ENCODE peak calls at places on chromosomes 5 and 9, in nine cellular contexts. R is SK-N-SH, H is adrenal gland, S is GM23248, B is body of pancreas, Z is A673, X is lung, M is esophagus muscularis mucosa, U is tibial nerve. E is an unnamed sample. For H3K27me3, the result is how much of the 10 kb centered on the place peaks cover.

GRCh38 chr5:61304611-61305369 is 27.3 kb upstream of the ZSWIM6 start:
- DNase-seq in R (no peak), H (no peak), S (peak), B (no peak), Z (no peak), X (peak), M (no peak), U (no peak), E (no peak)

GRCh38 chr5:135008981-135009735 is 24.9 kb downstream of the PITX1 start:
- DNase-seq in R (peak), H (no peak), S (no peak), B (no peak), Z (no peak), X (no peak), M (peak), U (no peak), E (no peak)

GRCh38 chr5:38673671-38674071 is 117.2 kb upstream of the LIFR start:
- DNase-seq in R (no peak), H (no peak), S (peak), B (no peak), Z (peak), X (no peak), M (no peak), U (no peak), E (no peak)

GRCh38 chr5:120463991-120464626 is at the start of gene PRR16:
- DNase-seq in R (peak), H (peak), S (peak), B (peak), Z (peak), X (no peak), M (no peak), U (no peak), E (peak)

GRCh38 chr5:180139731-180140626 is 68.4 kb upstream of the RNF130 start:
- DNase-seq in R (peak), H (no peak), S (no peak), B (no peak), Z (no peak), X (peak), M (peak), U (no peak), E (no peak)

GRCh38 chr9:134390537-134390936 is 64.3 kb downstream of the RXRA start:
- DNase-seq in R (no peak), H (no peak), S (no peak), B (no peak), Z (no peak), X (no peak), M (no peak), U (no peak), E (no peak)

GRCh38 chr9:78261403-78262001 is 25.6 kb downstream of the CEP78 start:
- DNase-seq in R (peak), H (no peak), S (peak), B (no peak), Z (peak), X (no peak), M (no peak), U (no peak), E (no peak)

GRCh38 chr9:35645736-35646582 is 4.8 kb downstream of the SIT1 start:
- DNase-seq in R (no peak), H (no peak), S (peak), B (peak), Z (no peak), X (no peak), M (no peak), U (peak), E (peak)

GRCh38 chr9:133850161-133850560 is 112.0 kb upstream of the SARDH start:
- DNase-seq in R (no peak), H (no peak), S (no peak), B (no peak), Z (no peak), X (no peak), M (no peak), U (no peak), E (no peak)

GRCh38 chr9:98997580-98997979 is 53.9 kb downstream of the COL15A1 start:
- DNase-seq in R (no peak), H (no peak), S (peak), B (no peak), Z (no peak), X (no peak), M (no peak), U (no peak), E (peak)

GRCh38 chr9:112531666-112532282 is 45.1 kb downstream of the KIAA1958 start:
- DNase-seq in R (no peak), H (no peak), S (peak), B (no peak), Z (no peak), X (no peak), M (no peak), U (no peak), E (no peak)

GRCh38 chr9:37800631-37801286 is at the start of gene DCAF10:
- DNase-seq in R (peak), H (peak), S (peak), B (peak), Z (peak), X (peak), M (peak), U (peak), E (peak)

GRCh38 chr5:149153751-149154610 is 12.7 kb downstream of the ABLIM3 start:
- DNase-seq in R (no peak), H (peak), S (peak), B (peak), Z (no peak), X (peak), M (no peak), U (no peak), E (no peak)

GRCh38 chr5:32842798-32843531 is 131.8 kb downstream of the NPR3 start:
- DNase-seq in R (no peak), H (no peak), S (no peak), B (no peak), Z (no peak), X (no peak), M (no peak), U (no peak), E (no peak)

GRCh38 chr5:989961-990530 is 18.6 kb upstream of the NKD2 start:
- DNase-seq in R (peak), H (peak), S (no peak), B (no peak), Z (no peak), X (peak), M (no peak), U (peak), E (no peak)

GRCh38 chr5:76358-77169 is 15.4 kb upstream of the PLEKHG4B start:
- DNase-seq in R (no peak), H (no peak), S (no peak), B (no peak), Z (no peak), X (no peak), M (peak), U (no peak), E (no peak)

GRCh38 chr9:5793812-5794211 is 39.1 kb downstream of the ERMP1 start:
- DNase-seq in R (no peak), H (no peak), S (no peak), B (no peak), Z (no peak), X (no peak), M (no peak), U (no peak), E (no peak)

GRCh38 chr9:83707518-83707767 is 315 bp downstream of the UBQLN1 start:
- DNase-seq in R (no peak), H (peak), S (peak), B (no peak), Z (no peak), X (no peak), M (peak), U (peak), E (peak)

GRCh38 chr5:4879693-4880303 is 260.3 kb upstream of the ADAMTS16 start:
- DNase-seq in R (peak), H (peak), S (peak), B (peak), Z (peak), X (peak), M (peak), U (peak), E (peak)

GRCh38 chr5:111537153-111538024 is 25.1 kb upstream of the STARD4 start:
- DNase-seq in R (no peak), H (no peak), S (no peak), B (no peak), Z (no peak), X (no peak), M (no peak), U (no peak), E (no peak)

GRCh38 chr5:142506756-142507155 is 179.1 kb downstream of the FGF1 start:
- DNase-seq in R (no peak), H (no peak), S (peak), B (no peak), Z (no peak), X (no peak), M (no peak), U (no peak), E (no peak)

GRCh38 chr5:103120607-103121200 is 603 bp downstream of the PPIP5K2 start:
- DNase-seq in R (peak), H (peak), S (peak), B (no peak), Z (peak), X (peak), M (no peak), U (no peak), E (peak)

GRCh38 chr5:132204736-132205135 is 22.9 kb downstream of the P4HA2 start:
- DNase-seq in R (no peak), H (no peak), S (no peak), B (no peak), Z (no peak), X (no peak), M (no peak), U (no peak), E (no peak)

GRCh38 chr9:10015755-10016154 is 597.0 kb downstream of the PTPRD start:
- DNase-seq in R (no peak), H (no peak), S (no peak), B (no peak), Z (no peak), X (no peak), M (no peak), U (no peak), E (no peak)

GRCh38 chr9:82987370-82987769 is 75.6 kb downstream of the RASEF start:
- DNase-seq in R (no peak), H (no peak), S (no peak), B (no peak), Z (no peak), X (no peak), M (no peak), U (no peak), E (no peak)

GRCh38 chr9:96031366-96031824 is 155.9 kb downstream of the ERCC6L2 start:
- DNase-seq in R (peak), H (no peak), S (no peak), B (peak), Z (peak), X (peak), M (no peak), U (peak), E (peak)

GRCh38 chr9:21904371-21904770 is 89.8 kb downstream of the CDKN2A start:
- DNase-seq in R (no peak), H (no peak), S (peak), B (no peak), Z (no peak), X (no peak), M (no peak), U (no peak), E (no peak)

GRCh38 chr9:120593250-120593954 is 13.4 kb upstream of the CDK5RAP2 start:
- DNase-seq in R (no peak), H (no peak), S (no peak), B (no peak), Z (no peak), X (no peak), M (no peak), U (no peak), E (no peak)

GRCh38 chr9:104868687-104869404 is 59.1 kb downstream of the ABCA1 start:
- DNase-seq in R (peak), H (peak), S (peak), B (peak), Z (peak), X (peak), M (no peak), U (peak), E (peak)

GRCh38 chr5:83471405-83472212 is at the start of gene VCAN:
- DNase-seq in R (peak), H (peak), S (peak), B (peak), Z (peak), X (peak), M (peak), U (peak), E (peak)

GRCh38 chr5:33049845-33050244 is 338.7 kb downstream of the NPR3 start:
- DNase-seq in R (peak), H (peak), S (peak), B (no peak), Z (no peak), X (no peak), M (no peak), U (no peak), E (peak)

GRCh38 chr5:9564752-9565151 is 18.9 kb upstream of the SEMA5A start:
- DNase-seq in R (no peak), H (no peak), S (no peak), B (no peak), Z (no peak), X (no peak), M (no peak), U (no peak), E (no peak)

GRCh38 chr5:14266686-14267085 is 123.5 kb downstream of the TRIO start:
- DNase-seq in R (no peak), H (no peak), S (peak), B (no peak), Z (peak), X (no peak), M (no peak), U (no peak), E (no peak)

GRCh38 chr9:85408494-85408893 is 333.3 kb downstream of the AGTPBP1 start:
- DNase-seq in R (no peak), H (no peak), S (no peak), B (no peak), Z (no peak), X (no peak), M (no peak), U (no peak), E (no peak)

GRCh38 chr9:81405199-81405598 is 284.1 kb downstream of the TLE1 start:
- DNase-seq in R (no peak), H (no peak), S (no peak), B (no peak), Z (no peak), X (no peak), M (no peak), U (no peak), E (no peak)

GRCh38 chr5:108650997-108651396 is 96.7 kb upstream of the FER start:
- DNase-seq in R (no peak), H (no peak), S (peak), B (no peak), Z (no peak), X (no peak), M (no peak), U (no peak), E (no peak)

GRCh38 chr5:73306741-73307275 is 133.8 kb downstream of the TMEM174 start:
- DNase-seq in R (no peak), H (no peak), S (peak), B (no peak), Z (no peak), X (no peak), M (no peak), U (no peak), E (no peak)
- H3K27me3 ChIP-seq in R (under half), H (under half), S (under half), B (under half), Z (under half), X (under half), M (under half), U (under half), E (under half)

DNA sequence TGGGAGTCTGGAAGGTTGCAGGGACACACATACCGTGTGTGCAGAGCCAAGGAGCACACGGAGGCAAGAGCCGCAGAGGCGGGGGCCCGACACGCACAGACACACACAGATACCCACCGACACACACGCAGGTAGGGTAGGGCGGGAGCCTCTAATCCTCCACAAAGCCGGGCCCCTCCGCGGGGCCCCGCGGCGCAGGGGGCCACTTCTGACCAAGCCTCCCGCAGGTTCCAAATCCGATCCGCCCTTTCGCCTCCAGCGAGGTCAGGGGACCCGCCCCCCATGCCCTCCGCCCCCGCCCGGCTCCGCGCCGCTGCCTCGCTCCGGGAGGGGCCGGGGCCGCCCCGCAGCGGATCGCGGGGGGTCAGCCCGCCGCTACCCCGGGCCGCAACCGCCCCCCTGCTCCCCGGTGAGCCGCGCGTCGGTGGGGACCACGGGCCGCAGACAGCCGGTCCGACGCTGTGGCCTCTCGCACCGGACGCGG is 1.4 kb upstream of the LMX1B start:
- DNase-seq in R (peak), H (no peak), S (no peak), B (no peak), Z (no peak), X (no peak), M (no peak), U (no peak), E (no peak)
- H3K4me3 ChIP-seq in R (no peak), H (peak), S (no peak), B (no peak), Z (no peak), X (no peak), M (peak), U (peak), E (peak)

GRCh38 chr5:16744164-16744880 is 127.5 kb upstream of the RETREG1 start:
- DNase-seq in R (no peak), H (no peak), S (no peak), B (no peak), Z (no peak), X (no peak), M (no peak), U (no peak), E (no peak)
- H3K27ac ChIP-seq in R (no peak), H (no peak), S (no peak), B (peak), Z (no peak), X (no peak), M (no peak), U (no peak), E (no peak)

GRCh38 chr9:132591244-132591643 is 8.8 kb downstream of the BARHL1 start:
- DNase-seq in R (no peak), H (no peak), S (no peak), B (no peak), Z (no peak), X (no peak), M (no peak), U (no peak), E (no peak)
- H3K27me3 ChIP-seq in R (under half), H (half or more), S (half or more), B (under half), Z (half or more), X (under half), M (under half), U (half or more), E (under half)

GRCh38 chr9:124045830-124046177 is 34.2 kb downstream of the LHX2 start:
- DNase-seq in R (no peak), H (peak), S (no peak), B (no peak), Z (no peak), X (no peak), M (no peak), U (no peak), E (no peak)

GRCh38 chr9:124044448-124044847 is 32.9 kb downstream of the LHX2 start:
- DNase-seq in R (no peak), H (no peak), S (no peak), B (no peak), Z (no peak), X (no peak), M (no peak), U (no peak), E (no peak)

GRCh38 chr9:124045076-124045829 is 33.7 kb downstream of the LHX2 start:
- DNase-seq in R (peak), H (peak), S (peak), B (peak), Z (peak), X (no peak), M (no peak), U (no peak), E (no peak)

GRCh38 chr9:124046189-124046588 is 34.6 kb downstream of the LHX2 start:
- DNase-seq in R (no peak), H (no peak), S (no peak), B (no peak), Z (no peak), X (no peak), M (no peak), U (no peak), E (no peak)

DNA sequence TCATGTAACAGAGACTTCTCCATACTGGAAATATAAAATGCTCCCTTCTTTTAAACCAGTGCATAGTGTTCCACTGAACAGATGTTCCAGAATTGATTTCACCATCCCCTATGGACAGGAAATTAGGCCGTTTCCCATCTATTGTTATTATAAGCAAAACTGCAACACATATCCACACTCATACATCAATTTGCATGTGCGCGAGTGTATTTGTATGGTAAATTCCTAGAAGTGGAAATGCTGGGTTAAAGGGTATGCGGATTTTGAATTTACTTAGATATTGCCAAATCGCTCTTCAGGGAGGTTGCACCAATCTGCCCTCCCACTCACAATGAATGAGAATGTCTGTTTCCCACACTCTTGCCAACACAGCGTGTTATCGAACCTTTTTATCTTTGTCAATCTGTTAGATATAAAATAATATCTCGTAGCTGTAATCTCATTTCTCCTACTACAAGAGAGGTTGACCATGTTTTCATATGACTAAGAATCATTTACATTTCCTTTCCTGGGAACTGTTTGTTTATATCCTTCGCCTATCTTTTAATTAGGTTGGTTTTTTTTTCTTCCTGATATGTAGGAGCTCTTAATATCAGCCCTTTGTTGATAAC is 35.6 kb downstream of the LHX2 start:
- DNase-seq in R (no peak), H (no peak), S (no peak), B (no peak), Z (peak), X (no peak), M (no peak), U (no peak), E (no peak)
- H3K4me3 ChIP-seq in R (no peak), H (no peak), S (no peak), B (no peak), Z (no peak), X (no peak), M (no peak), U (no peak), E (no peak)

DNA sequence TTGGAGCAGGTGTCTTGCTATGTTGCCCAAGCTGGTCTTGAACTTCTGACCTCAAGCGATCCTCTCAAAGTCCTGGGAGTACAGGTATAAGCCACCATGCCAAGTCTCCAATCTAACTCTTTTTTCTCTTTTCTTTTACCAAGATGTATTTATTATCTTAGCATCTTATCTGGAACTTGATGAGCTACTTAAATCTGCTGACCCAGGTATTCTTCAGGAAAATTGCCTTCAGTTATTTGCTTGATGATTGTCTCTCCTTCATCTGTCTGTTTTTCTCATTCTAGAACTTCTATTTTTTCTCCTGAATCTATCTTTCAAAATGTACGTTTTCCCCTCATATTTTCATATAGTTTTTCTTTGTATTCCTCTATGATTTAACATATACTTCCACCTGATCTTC is 158.2 kb upstream of the DMAC1 start:
- DNase-seq in R (no peak), H (no peak), S (no peak), B (no peak), Z (no peak), X (no peak), M (no peak), U (no peak), E (no peak)
- H3K27ac ChIP-seq in R (no peak), H (no peak), S (no peak), B (no peak), Z (no peak), X (no peak), M (no peak), U (no peak), E (no peak)

GRCh38 chr5:174733836-174734235 is 9.5 kb downstream of the MSX2 start:
- DNase-seq in R (no peak), H (no peak), S (no peak), B (no peak), Z (no peak), X (no peak), M (no peak), U (no peak), E (no peak)
- H3K27me3 ChIP-seq in R (under half), H (half or more), S (under half), B (under half), Z (half or more), X (under half), M (under half), U (half or more), E (under half)

E was measured in SJCRH30.